ENCODE peak calls at places on chromosomes 16 and 17, in six cellular contexts. A, P, J, H, K and U are unnamed samples.

GRCh38 chr16:23182675-23183485 is at the start of gene SCNN1G:
- DNase-seq in A (no peak), P (no peak), J (no peak), H (peak; percentile 71), K (no peak), U (no peak)

GRCh38 chr16:1708083-1708767 is 2.2 kb downstream of the MAPK8IP3 start:
- DNase-seq in A (no peak), P (no peak), J (no peak), H (no peak), K (no peak), U (no peak)

GRCh38 chr17:79201536-79202227 is 127.1 kb downstream of the ENGASE start:
- DNase-seq in A (no peak), P (no peak), J (no peak), H (no peak), K (no peak), U (no peak)

GRCh38 chr17:27106347-27106981 is 187.4 kb upstream of the WSB1 start:
- DNase-seq in A (no peak), P (no peak), J (no peak), H (no peak), K (no peak), U (no peak)

GRCh38 chr16:82091225-82091624 is 56.2 kb downstream of the HSD17B2 start:
- DNase-seq in A (no peak), P (no peak), J (no peak), H (no peak), K (no peak), U (no peak)

GRCh38 chr17:7548585-7549400 is at the start of gene TNFSF12:
- DNase-seq in A (peak; percentile 27), P (peak; percentile 66), J (no peak), H (peak; percentile 84), K (peak; percentile 75), U (peak; percentile 93)

GRCh38 chr16:16071631-16072244 is 122.3 kb downstream of the ABCC1 start:
- DNase-seq in A (no peak), P (peak; percentile 22), J (no peak), H (no peak), K (no peak), U (no peak)

GRCh38 chr17:5804226-5804625 is 219.9 kb upstream of the NLRP1 start:
- DNase-seq in A (no peak), P (no peak), J (no peak), H (no peak), K (no peak), U (peak; percentile 6)

GRCh38 chr17:76909971-76910760 is 42.0 kb downstream of the MGAT5B start:
- DNase-seq in A (peak; percentile 20), P (peak; percentile 56), J (no peak), H (no peak), K (peak; percentile 31), U (no peak)

GRCh38 chr16:23917621-23918020 is 81.8 kb downstream of the PRKCB start:
- DNase-seq in A (no peak), P (no peak), J (no peak), H (no peak), K (no peak), U (no peak)

DNA sequence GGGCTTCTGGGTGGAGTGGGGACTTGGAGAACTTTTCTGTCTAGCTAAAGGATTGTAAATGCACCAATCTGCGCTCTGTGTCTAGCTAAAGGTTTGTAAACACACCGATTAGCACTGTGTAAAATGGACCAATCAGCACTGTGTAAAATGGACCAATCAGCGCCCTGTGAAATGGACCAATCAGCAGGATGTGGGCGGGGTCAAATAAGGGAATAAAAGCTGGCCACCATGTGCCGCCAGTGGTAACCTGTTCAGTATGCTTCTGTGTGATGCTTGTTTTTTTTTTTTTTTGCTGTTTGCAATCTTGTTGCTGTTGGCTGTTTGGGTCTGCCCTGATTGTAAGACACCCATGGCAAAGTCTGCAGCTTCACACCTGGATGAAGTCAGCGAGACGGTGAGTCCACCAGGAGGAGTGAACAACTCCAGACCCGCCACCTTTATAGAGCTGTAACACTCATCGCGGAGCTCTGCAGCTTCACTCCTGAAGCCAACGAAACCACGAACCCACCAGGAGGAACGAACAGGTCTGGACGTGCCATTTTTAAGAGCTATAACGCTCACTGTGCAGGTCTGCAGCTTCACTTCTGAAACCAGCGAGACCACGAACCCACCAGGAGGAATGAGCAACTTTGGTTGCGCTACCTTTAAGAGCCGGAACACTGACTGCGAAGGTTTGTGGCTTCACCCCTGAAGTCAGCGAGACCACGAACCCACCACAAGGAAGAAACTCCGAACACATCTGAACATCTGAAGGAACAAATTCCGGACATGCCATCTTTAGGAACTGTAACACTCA is 85.0 kb upstream of the MED9 start:
- DNase-seq in A (no peak), P (no peak), J (no peak), H (no peak), K (no peak), U (no peak)
- TF ChIP-seq POLR2A in A (no peak), P (no peak), J (no peak), H (no peak), K (no peak), U (no peak)

GRCh38 chr17:14781123-14781522 is 480.2 kb downstream of the HS3ST3B1 start:
- DNase-seq in A (no peak), P (no peak), J (no peak), H (no peak), K (no peak), U (no peak)

GRCh38 chr17:14780116-14780515 is 479.2 kb downstream of the HS3ST3B1 start:
- DNase-seq in A (no peak), P (no peak), J (no peak), H (no peak), K (no peak), U (no peak)

GRCh38 chr17:14790518-14790917 is 474.6 kb downstream of the PMP22 start:
- DNase-seq in A (no peak), P (no peak), J (no peak), H (no peak), K (no peak), U (no peak)

GRCh38 chr17:14779236-14779635 is 478.4 kb downstream of the HS3ST3B1 start:
- DNase-seq in A (no peak), P (no peak), J (no peak), H (no peak), K (no peak), U (no peak)

GRCh38 chr17:14784997-14785696 is 480.0 kb downstream of the PMP22 start:
- DNase-seq in A (no peak), P (no peak), J (no peak), H (no peak), K (peak; percentile 44), U (no peak)
- TF ChIP-seq CTCF in A (no peak), P (no peak), J (peak; percentile 35), H (no peak), K (peak; percentile 45), U (no peak)

DNA sequence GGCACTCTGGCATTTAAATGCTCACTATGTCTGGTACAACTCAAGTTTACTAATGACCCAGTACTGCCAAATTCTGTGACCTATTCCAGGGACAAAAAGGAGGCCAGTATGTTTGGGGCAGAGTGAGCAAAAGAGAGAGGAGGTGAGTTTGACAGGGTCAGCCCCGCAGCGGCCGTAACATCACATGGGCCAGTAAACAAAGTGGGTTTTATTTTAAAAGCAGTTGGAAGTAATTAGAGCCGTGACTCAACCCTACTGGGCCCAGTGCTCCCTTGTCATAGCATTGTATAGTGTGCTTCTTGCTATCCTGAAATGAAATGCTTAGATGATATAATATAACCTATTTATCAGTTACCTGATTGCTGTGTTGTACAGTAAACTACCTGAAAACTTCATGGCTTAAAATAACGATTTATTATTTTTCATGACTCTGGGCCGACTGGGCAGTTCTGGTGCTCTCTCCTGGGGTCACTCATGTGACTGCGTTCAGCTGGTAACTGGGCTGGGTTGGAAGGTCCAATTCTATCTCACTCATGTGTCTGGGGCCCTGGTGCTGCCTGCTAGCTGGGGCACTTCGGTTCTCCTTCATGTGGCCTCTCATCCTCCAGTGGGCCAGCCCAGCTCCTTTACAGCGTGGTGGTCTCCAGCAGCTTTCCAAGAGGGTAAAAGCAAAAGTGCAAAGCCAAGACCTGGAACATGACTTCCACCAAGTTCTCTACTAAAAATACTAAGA is 27.4 kb downstream of the IQCK start:
- DNase-seq in A (no peak), P (no peak), J (no peak), H (no peak), K (no peak), U (peak; percentile 78)
- H3K4me3 ChIP-seq in A (no peak overlapping the region), P (no peak overlapping the region), J (no peak overlapping the region), H (no peak overlapping the region), K (no peak overlapping the region), U (no peak overlapping the region)

DNA sequence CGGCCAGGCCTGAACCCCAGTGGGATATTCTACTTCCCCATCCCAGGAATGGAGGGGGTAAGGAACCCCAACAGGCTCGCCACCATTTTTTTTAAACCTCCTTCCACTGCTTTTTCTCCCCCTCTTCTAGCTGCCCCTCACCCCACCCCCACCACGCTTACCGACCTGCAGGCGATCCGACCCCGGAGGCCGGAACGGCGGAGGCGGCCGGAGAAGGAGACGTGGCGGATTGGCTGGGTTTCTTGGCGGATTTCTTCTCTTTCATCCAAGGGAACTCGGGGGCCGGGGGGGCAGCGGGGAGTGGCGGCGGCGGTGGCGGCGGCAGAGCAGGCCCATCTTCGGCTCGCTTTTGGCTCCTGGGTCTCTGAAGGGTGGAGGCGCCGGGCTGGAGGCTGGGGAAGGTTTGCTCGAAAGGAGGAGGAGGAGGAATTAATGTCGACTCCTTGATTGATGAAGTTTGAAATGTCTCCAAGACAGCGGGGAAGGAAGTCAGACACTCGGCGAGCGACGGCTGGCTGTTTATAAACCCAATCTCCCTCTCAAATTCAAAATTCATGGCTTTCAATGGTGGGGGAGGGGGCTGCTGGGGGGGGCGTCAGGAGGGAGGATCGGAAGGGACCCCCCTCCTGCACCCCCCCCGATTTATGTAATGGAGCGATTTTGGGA is 420 bp downstream of the HOXB2 start:
- DNase-seq in A (peak; percentile 62), P (peak; percentile 79), J (no peak), H (peak; percentile 89), K (peak; percentile 77), U (peak; percentile 95)
- TF ChIP-seq POLR2A in A (peak; percentile 20), P (no peak), J (peak; percentile 39), H (no peak), K (no peak), U (no peak)